ENCODE peak calls at places on chromosomes 13 and 19, in nine cellular contexts. One of them, this sample, is unnamed.

GRCh38 chr13:81874681-81875661 is 1534.0 kb upstream of the SPRY2 start:
- DNase-seq in mammary epithelial cell: no peak
- DNase-seq in WERI-Rb-1: no peak
- DNase-seq in fibroblast of villous mesenchyme: no peak
- DNase-seq in CD8-positive, alpha-beta T cell: no peak
- DNase-seq in psoas muscle: no peak
- DNase-seq in choroid plexus epithelial cell: no peak
- DNase-seq in heart left ventricle: no peak
- DNase-seq in dorsolateral prefrontal cortex: no peak
- DNase-seq in this sample: no peak

GRCh38 chr13:93039131-93039530 is 187.5 kb upstream of the GPC6 start:
- DNase-seq in WERI-Rb-1: no peak
- DNase-seq in psoas muscle: no peak
- DNase-seq in choroid plexus epithelial cell: peak
- DNase-seq in CD8-positive, alpha-beta T cell: no peak
- DNase-seq in heart left ventricle: no peak
- DNase-seq in fibroblast of villous mesenchyme: peak
- DNase-seq in mammary epithelial cell: no peak
- DNase-seq in dorsolateral prefrontal cortex: no peak
- DNase-seq in this sample: no peak

GRCh38 chr13:93814658-93815057 is 588.1 kb downstream of the GPC6 start:
- DNase-seq in mammary epithelial cell: no peak
- DNase-seq in heart left ventricle: no peak
- DNase-seq in choroid plexus epithelial cell: no peak
- DNase-seq in WERI-Rb-1: no peak
- DNase-seq in CD8-positive, alpha-beta T cell: no peak
- DNase-seq in dorsolateral prefrontal cortex: no peak
- DNase-seq in psoas muscle: no peak
- DNase-seq in fibroblast of villous mesenchyme: no peak
- DNase-seq in this sample: no peak

GRCh38 chr13:110869805-110870706 is 44.8 kb downstream of the ANKRD10 start:
- DNase-seq in mammary epithelial cell: peak
- DNase-seq in choroid plexus epithelial cell: peak
- DNase-seq in heart left ventricle: peak
- DNase-seq in fibroblast of villous mesenchyme: peak
- DNase-seq in dorsolateral prefrontal cortex: no peak
- DNase-seq in WERI-Rb-1: no peak
- DNase-seq in psoas muscle: peak
- DNase-seq in CD8-positive, alpha-beta T cell: no peak
- DNase-seq in this sample: no peak

GRCh38 chr13:29255567-29255966 is 339.9 kb downstream of the SLC7A1 start:
- DNase-seq in psoas muscle: no peak
- DNase-seq in CD8-positive, alpha-beta T cell: no peak
- DNase-seq in choroid plexus epithelial cell: no peak
- DNase-seq in mammary epithelial cell: no peak
- DNase-seq in dorsolateral prefrontal cortex: no peak
- DNase-seq in heart left ventricle: no peak
- DNase-seq in fibroblast of villous mesenchyme: no peak
- DNase-seq in WERI-Rb-1: no peak
- DNase-seq in this sample: no peak

GRCh38 chr13:91482427-91482826 is 84.0 kb downstream of the GPC5 start:
- DNase-seq in heart left ventricle: no peak
- DNase-seq in dorsolateral prefrontal cortex: no peak
- DNase-seq in fibroblast of villous mesenchyme: no peak
- DNase-seq in WERI-Rb-1: no peak
- DNase-seq in choroid plexus epithelial cell: peak
- DNase-seq in mammary epithelial cell: no peak
- DNase-seq in CD8-positive, alpha-beta T cell: no peak
- DNase-seq in psoas muscle: no peak
- DNase-seq in this sample: no peak

GRCh38 chr13:74443623-74444022 is 309.4 kb upstream of the KLF12 start:
- DNase-seq in heart left ventricle: no peak
- DNase-seq in mammary epithelial cell: peak
- DNase-seq in psoas muscle: no peak
- DNase-seq in WERI-Rb-1: no peak
- DNase-seq in CD8-positive, alpha-beta T cell: no peak
- DNase-seq in choroid plexus epithelial cell: peak
- DNase-seq in fibroblast of villous mesenchyme: peak
- DNase-seq in dorsolateral prefrontal cortex: no peak
- DNase-seq in this sample: no peak

GRCh38 chr19:20367811-20368294 is 197.7 kb downstream of the ZNF737 start:
- DNase-seq in mammary epithelial cell: no peak
- DNase-seq in heart left ventricle: no peak
- DNase-seq in CD8-positive, alpha-beta T cell: no peak
- DNase-seq in choroid plexus epithelial cell: no peak
- DNase-seq in WERI-Rb-1: peak
- DNase-seq in dorsolateral prefrontal cortex: peak
- DNase-seq in fibroblast of villous mesenchyme: no peak
- DNase-seq in psoas muscle: no peak
- DNase-seq in this sample: no peak

GRCh38 chr19:17021793-17022590 is 4.6 kb downstream of the CPAMD8 start:
- DNase-seq in heart left ventricle: no peak
- DNase-seq in CD8-positive, alpha-beta T cell: no peak
- DNase-seq in fibroblast of villous mesenchyme: peak
- DNase-seq in WERI-Rb-1: no peak
- DNase-seq in choroid plexus epithelial cell: peak
- DNase-seq in mammary epithelial cell: peak
- DNase-seq in psoas muscle: no peak
- DNase-seq in dorsolateral prefrontal cortex: no peak
- DNase-seq in this sample: no peak

GRCh38 chr19:10517361-10517759 is at the start of gene S1PR5:
- DNase-seq in psoas muscle: no peak
- DNase-seq in heart left ventricle: no peak
- DNase-seq in mammary epithelial cell: no peak
- DNase-seq in choroid plexus epithelial cell: no peak
- DNase-seq in fibroblast of villous mesenchyme: peak
- DNase-seq in dorsolateral prefrontal cortex: peak
- DNase-seq in WERI-Rb-1: no peak
- DNase-seq in CD8-positive, alpha-beta T cell: peak
- DNase-seq in this sample: no peak

GRCh38 chr19:54136086-54136863 is 1.3 kb upstream of the CNOT3 start:
- DNase-seq in choroid plexus epithelial cell: no peak
- DNase-seq in fibroblast of villous mesenchyme: no peak
- DNase-seq in WERI-Rb-1: peak
- DNase-seq in heart left ventricle: no peak
- DNase-seq in mammary epithelial cell: no peak
- DNase-seq in CD8-positive, alpha-beta T cell: no peak
- DNase-seq in dorsolateral prefrontal cortex: no peak
- DNase-seq in psoas muscle: no peak
- DNase-seq in this sample: no peak

GRCh38 chr19:39299404-39299803 is 3.2 kb downstream of the IFNL1 start:
- DNase-seq in choroid plexus epithelial cell: no peak
- DNase-seq in CD8-positive, alpha-beta T cell: no peak
- DNase-seq in mammary epithelial cell: no peak
- DNase-seq in WERI-Rb-1: no peak
- DNase-seq in fibroblast of villous mesenchyme: no peak
- DNase-seq in heart left ventricle: no peak
- DNase-seq in dorsolateral prefrontal cortex: no peak
- DNase-seq in psoas muscle: no peak
- DNase-seq in this sample: no peak

GRCh38 chr13:30805132-30805537 is 69.8 kb downstream of the ALOX5AP start:
- DNase-seq in mammary epithelial cell: no peak
- DNase-seq in fibroblast of villous mesenchyme: no peak
- DNase-seq in dorsolateral prefrontal cortex: no peak
- DNase-seq in psoas muscle: no peak
- DNase-seq in heart left ventricle: no peak
- DNase-seq in WERI-Rb-1: no peak
- DNase-seq in CD8-positive, alpha-beta T cell: no peak
- DNase-seq in choroid plexus epithelial cell: no peak
- DNase-seq in this sample: no peak

GRCh38 chr13:21310220-21310619 is 133.8 kb downstream of the MRPL57 start:
- DNase-seq in WERI-Rb-1: no peak
- DNase-seq in heart left ventricle: no peak
- DNase-seq in fibroblast of villous mesenchyme: peak
- DNase-seq in dorsolateral prefrontal cortex: no peak
- DNase-seq in psoas muscle: no peak
- DNase-seq in mammary epithelial cell: peak
- DNase-seq in CD8-positive, alpha-beta T cell: no peak
- DNase-seq in choroid plexus epithelial cell: no peak
- DNase-seq in this sample: no peak

GRCh38 chr19:45468159-45468651 is 409 bp downstream of the FOSB start:
- DNase-seq in psoas muscle: peak
- DNase-seq in choroid plexus epithelial cell: peak
- DNase-seq in WERI-Rb-1: peak
- DNase-seq in heart left ventricle: no peak
- DNase-seq in dorsolateral prefrontal cortex: no peak
- DNase-seq in mammary epithelial cell: no peak
- DNase-seq in CD8-positive, alpha-beta T cell: peak
- DNase-seq in fibroblast of villous mesenchyme: no peak
- DNase-seq in this sample: peak

GRCh38 chr19:35843676-35844481 is 8.4 kb downstream of the NPHS1 start:
- DNase-seq in CD8-positive, alpha-beta T cell: no peak
- DNase-seq in dorsolateral prefrontal cortex: no peak
- DNase-seq in fibroblast of villous mesenchyme: no peak
- DNase-seq in choroid plexus epithelial cell: no peak
- DNase-seq in psoas muscle: no peak
- DNase-seq in heart left ventricle: no peak
- DNase-seq in mammary epithelial cell: peak
- DNase-seq in WERI-Rb-1: no peak
- DNase-seq in this sample: no peak

GRCh38 chr13:40252241-40252640 is 414.2 kb downstream of the FOXO1 start:
- DNase-seq in fibroblast of villous mesenchyme: no peak
- DNase-seq in CD8-positive, alpha-beta T cell: no peak
- DNase-seq in WERI-Rb-1: no peak
- DNase-seq in mammary epithelial cell: no peak
- DNase-seq in choroid plexus epithelial cell: no peak
- DNase-seq in dorsolateral prefrontal cortex: no peak
- DNase-seq in heart left ventricle: no peak
- DNase-seq in psoas muscle: no peak
- DNase-seq in this sample: no peak

GRCh38 chr19:18743281-18743825 is 47.8 kb downstream of the COMP start:
- DNase-seq in psoas muscle: peak
- DNase-seq in mammary epithelial cell: no peak
- DNase-seq in heart left ventricle: peak
- DNase-seq in choroid plexus epithelial cell: peak
- DNase-seq in CD8-positive, alpha-beta T cell: no peak
- DNase-seq in fibroblast of villous mesenchyme: peak
- DNase-seq in WERI-Rb-1: peak
- DNase-seq in dorsolateral prefrontal cortex: no peak
- DNase-seq in this sample: no peak

DNA sequence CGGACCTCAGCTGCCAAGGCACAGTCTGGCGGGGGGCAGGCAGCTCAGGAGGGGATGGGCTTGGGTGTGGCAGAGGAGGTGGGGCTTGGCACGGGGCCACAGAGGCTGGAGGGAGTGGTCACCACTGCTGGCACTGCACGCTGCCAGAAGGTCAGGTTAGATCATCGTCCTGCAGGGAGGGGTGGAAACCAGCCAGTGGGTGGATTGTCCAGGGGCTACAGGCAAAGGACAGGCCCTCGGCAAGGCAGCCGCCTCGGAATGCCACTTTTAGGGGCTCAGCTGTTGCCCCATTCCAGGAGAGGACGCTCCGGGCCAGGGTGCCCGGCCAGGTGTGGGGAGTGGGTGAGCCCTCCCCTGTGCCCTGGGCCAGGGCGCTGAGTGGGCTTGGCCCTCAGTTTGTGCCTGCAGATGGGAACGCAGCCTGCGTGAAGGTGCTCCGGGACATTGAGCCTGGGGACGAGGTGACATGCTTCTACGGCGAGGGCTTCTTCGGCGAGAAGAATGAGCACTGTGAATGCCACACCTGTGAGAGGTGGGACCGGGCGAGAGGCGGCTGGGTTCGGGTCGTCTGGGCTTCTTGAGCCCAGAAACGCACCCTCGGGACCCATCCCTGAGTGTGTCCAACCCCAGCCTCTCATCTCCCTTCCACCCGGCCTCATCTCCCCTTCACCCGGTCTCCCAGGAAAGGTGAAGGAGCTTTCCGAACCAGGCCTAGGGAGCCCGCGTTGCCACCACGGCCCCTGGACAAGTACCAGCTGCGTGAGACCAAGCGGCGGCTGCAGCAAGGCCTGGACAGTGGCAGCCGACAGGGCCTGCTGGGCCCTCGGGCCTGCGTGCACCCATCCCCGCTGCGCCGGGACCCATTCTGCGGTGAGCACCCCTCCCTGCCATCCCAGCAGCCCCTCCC is 6.4 kb downstream of the KMT5C start:
- DNase-seq in psoas muscle: peak
- DNase-seq in heart left ventricle: peak
- DNase-seq in choroid plexus epithelial cell: no peak
- DNase-seq in fibroblast of villous mesenchyme: no peak
- DNase-seq in mammary epithelial cell: no peak
- DNase-seq in dorsolateral prefrontal cortex: no peak
- DNase-seq in WERI-Rb-1: peak
- DNase-seq in CD8-positive, alpha-beta T cell: no peak
- DNase-seq in this sample: no peak
- TF ChIP-seq CTCF in psoas muscle: no peak
- TF ChIP-seq CTCF in heart left ventricle: no peak
- TF ChIP-seq CTCF in choroid plexus epithelial cell: no peak
- TF ChIP-seq CTCF in fibroblast of villous mesenchyme: no peak
- TF ChIP-seq CTCF in mammary epithelial cell: no peak
- TF ChIP-seq CTCF in dorsolateral prefrontal cortex: no peak
- TF ChIP-seq CTCF in WERI-Rb-1: no peak
- TF ChIP-seq CTCF in CD8-positive, alpha-beta T cell: no peak
- TF ChIP-seq CTCF in this sample: no peak

GRCh38 chr19:41895745-41896580 is 13.0 kb downstream of the ARHGEF1 start:
- DNase-seq in heart left ventricle: no peak
- DNase-seq in mammary epithelial cell: no peak
- DNase-seq in fibroblast of villous mesenchyme: no peak
- DNase-seq in psoas muscle: no peak
- DNase-seq in WERI-Rb-1: peak
- DNase-seq in dorsolateral prefrontal cortex: no peak
- DNase-seq in CD8-positive, alpha-beta T cell: no peak
- DNase-seq in choroid plexus epithelial cell: peak
- DNase-seq in this sample: no peak
- TF ChIP-seq CTCF in heart left ventricle: no peak
- TF ChIP-seq CTCF in mammary epithelial cell: peak
- TF ChIP-seq CTCF in fibroblast of villous mesenchyme: peak
- TF ChIP-seq CTCF in psoas muscle: no peak
- TF ChIP-seq CTCF in WERI-Rb-1: peak
- TF ChIP-seq CTCF in dorsolateral prefrontal cortex: no peak
- TF ChIP-seq CTCF in CD8-positive, alpha-beta T cell: peak
- TF ChIP-seq CTCF in choroid plexus epithelial cell: peak
- TF ChIP-seq CTCF in this sample: no peak

DNA sequence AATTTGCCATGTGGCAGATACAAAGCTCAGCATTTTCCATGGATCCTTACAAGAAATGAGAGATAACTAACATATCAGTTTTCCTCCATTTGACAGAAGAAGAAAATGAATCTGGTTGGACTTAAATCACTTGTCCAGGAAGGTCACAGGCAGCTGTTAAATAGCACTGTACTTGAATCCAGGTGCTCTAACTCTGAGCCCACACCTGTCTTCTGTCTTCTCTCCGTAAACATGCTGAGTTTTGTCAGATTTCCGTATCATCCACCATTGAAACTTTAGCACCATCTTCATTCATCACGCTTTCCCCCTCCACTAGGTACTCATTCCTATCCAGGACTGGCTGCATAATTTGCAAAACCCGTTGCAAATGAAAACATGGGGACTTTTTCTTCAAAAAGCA is 12.6 kb upstream of the ARGLU1 start:
- DNase-seq in heart left ventricle: no peak
- DNase-seq in choroid plexus epithelial cell: no peak
- DNase-seq in dorsolateral prefrontal cortex: no peak
- DNase-seq in psoas muscle: no peak
- DNase-seq in fibroblast of villous mesenchyme: no peak
- DNase-seq in CD8-positive, alpha-beta T cell: no peak
- DNase-seq in WERI-Rb-1: no peak
- DNase-seq in mammary epithelial cell: no peak
- DNase-seq in this sample: no peak
- TF ChIP-seq CTCF in heart left ventricle: no peak
- TF ChIP-seq CTCF in choroid plexus epithelial cell: no peak
- TF ChIP-seq CTCF in dorsolateral prefrontal cortex: no peak
- TF ChIP-seq CTCF in psoas muscle: no peak
- TF ChIP-seq CTCF in fibroblast of villous mesenchyme: no peak
- TF ChIP-seq CTCF in CD8-positive, alpha-beta T cell: no peak
- TF ChIP-seq CTCF in WERI-Rb-1: no peak
- TF ChIP-seq CTCF in mammary epithelial cell: no peak
- TF ChIP-seq CTCF in this sample: no peak

GRCh38 chr19:46716013-46716671 is 772 bp downstream of the PRKD2 start:
- DNase-seq in mammary epithelial cell: no peak
- DNase-seq in heart left ventricle: peak
- DNase-seq in WERI-Rb-1: peak
- DNase-seq in psoas muscle: no peak
- DNase-seq in fibroblast of villous mesenchyme: no peak
- DNase-seq in CD8-positive, alpha-beta T cell: no peak
- DNase-seq in choroid plexus epithelial cell: no peak
- DNase-seq in dorsolateral prefrontal cortex: no peak
- DNase-seq in this sample: no peak
- TF ChIP-seq CTCF in mammary epithelial cell: no peak
- TF ChIP-seq CTCF in heart left ventricle: no peak
- TF ChIP-seq CTCF in WERI-Rb-1: no peak
- TF ChIP-seq CTCF in psoas muscle: no peak
- TF ChIP-seq CTCF in fibroblast of villous mesenchyme: peak
- TF ChIP-seq CTCF in CD8-positive, alpha-beta T cell: no peak
- TF ChIP-seq CTCF in choroid plexus epithelial cell: no peak
- TF ChIP-seq CTCF in dorsolateral prefrontal cortex: no peak
- TF ChIP-seq CTCF in this sample: no peak